ENCODE peak calls at places on chromosome 18, in seven cellular contexts. H is fibroblast of lung, E is mesothelial cell of epicardium, U is mucosa of gallbladder, D is ELF-1, S is mammary epithelial cell, C is sciatic nerve. J is an unnamed sample.

GRCh38 chr18:51110073-51110797 is 80.2 kb downstream of the SMAD4 start:
- DNase-seq in H (peak; percentile 11), E (peak; percentile 84), U (peak; percentile 54), D (peak; percentile 87), S (peak; percentile 25), C (peak; percentile 84), J (peak; percentile 50)

GRCh38 chr18:26438980-26439379 is 109.4 kb downstream of the KCTD1 start:
- DNase-seq in H (no peak), E (no peak), U (no peak), D (no peak), S (no peak), C (no peak), J (no peak)

GRCh38 chr18:63236990-63237389 is 82.6 kb downstream of the BCL2 start:
- DNase-seq in H (no peak), E (no peak), U (peak; percentile 27), D (no peak), S (no peak), C (peak; percentile 82), J (no peak)

GRCh38 chr18:22408059-22408458 is 9.7 kb downstream of the CTAGE1 start:
- DNase-seq in H (no peak), E (no peak), U (no peak), D (no peak), S (no peak), C (no peak), J (no peak)

GRCh38 chr18:12679183-12679786 is 21.4 kb upstream of the SPIRE1 start:
- DNase-seq in H (peak; percentile 44), E (no peak), U (peak; percentile 56), D (no peak), S (no peak), C (peak; percentile 73), J (no peak)

GRCh38 chr18:14959550-14959949 is 211.6 kb downstream of the ANKRD30B start:
- DNase-seq in H (no peak), E (no peak), U (no peak), D (no peak), S (no peak), C (no peak), J (no peak)

GRCh38 chr18:44957440-44957839 is 276.8 kb downstream of the SETBP1 start:
- DNase-seq in H (no peak), E (no peak), U (no peak), D (no peak), S (no peak), C (no peak), J (no peak)

GRCh38 chr18:23662309-23663263 is at the start of gene ANKRD29:
- DNase-seq in H (peak; percentile 50), E (peak; percentile 51), U (no peak), D (peak; percentile 33), S (peak; percentile 21), C (peak; percentile 59), J (peak; percentile 50)

GRCh38 chr18:62480927-62481326 is 41.9 kb upstream of the ZCCHC2 start:
- DNase-seq in H (no peak), E (no peak), U (no peak), D (no peak), S (no peak), C (no peak), J (no peak)

GRCh38 chr18:3037423-3037915 is 24.5 kb upstream of the LPIN2 start:
- DNase-seq in H (peak; percentile 68), E (no peak), U (peak; percentile 67), D (no peak), S (peak; percentile 72), C (no peak), J (peak; percentile 94)

GRCh38 chr18:32093106-32093511 is 1.4 kb downstream of the RNF138 start:
- DNase-seq in H (peak; percentile 65), E (peak; percentile 64), U (peak; percentile 34), D (peak; percentile 85), S (peak; percentile 58), C (peak; percentile 69), J (peak; percentile 56)

J was measured in epithelial cell of esophagus.